ENCODE peak calls at places on chromosome 12, in eight cellular contexts. One of them, this sample, is unnamed.

GRCh38 chr12:119669744-119670472 is 2.0 kb downstream of the PRKAB1 start:
- DNase-seq in iPS-NIHi11: no peak
- DNase-seq in right lobe of liver: no peak
- DNase-seq in head of caudate nucleus: no peak
- DNase-seq in iris pigment epithelial cell: no peak
- DNase-seq in nucleus accumbens: no peak
- DNase-seq in HEK293T: no peak
- DNase-seq in left colon: peak
- DNase-seq in this sample: no peak

GRCh38 chr12:58629376-58629775 is 290.9 kb downstream of the LRIG3 start:
- DNase-seq in iPS-NIHi11: no peak
- DNase-seq in head of caudate nucleus: no peak
- DNase-seq in HEK293T: no peak
- DNase-seq in nucleus accumbens: no peak
- DNase-seq in left colon: no peak
- DNase-seq in right lobe of liver: no peak
- DNase-seq in iris pigment epithelial cell: peak
- DNase-seq in this sample: no peak

GRCh38 chr12:127414186-127414585 is 852.8 kb upstream of the TMEM132C start:
- DNase-seq in HEK293T: no peak
- DNase-seq in nucleus accumbens: no peak
- DNase-seq in head of caudate nucleus: no peak
- DNase-seq in iPS-NIHi11: no peak
- DNase-seq in iris pigment epithelial cell: no peak
- DNase-seq in right lobe of liver: no peak
- DNase-seq in left colon: no peak
- DNase-seq in this sample: no peak

GRCh38 chr12:20865873-20866272 is 55.4 kb downstream of the SLCO1B3 start:
- DNase-seq in nucleus accumbens: no peak
- DNase-seq in iris pigment epithelial cell: no peak
- DNase-seq in iPS-NIHi11: no peak
- DNase-seq in HEK293T: no peak
- DNase-seq in left colon: no peak
- DNase-seq in head of caudate nucleus: no peak
- DNase-seq in right lobe of liver: no peak
- DNase-seq in this sample: no peak

GRCh38 chr12:61367281-61367785 is 892.9 kb upstream of the USP15 start:
- DNase-seq in head of caudate nucleus: no peak
- DNase-seq in iPS-NIHi11: no peak
- DNase-seq in nucleus accumbens: no peak
- DNase-seq in HEK293T: no peak
- DNase-seq in right lobe of liver: no peak
- DNase-seq in iris pigment epithelial cell: no peak
- DNase-seq in left colon: no peak
- DNase-seq in this sample: no peak

GRCh38 chr12:98639526-98639925 is 5.1 kb downstream of the IKBIP start:
- DNase-seq in head of caudate nucleus: no peak
- DNase-seq in nucleus accumbens: no peak
- DNase-seq in HEK293T: no peak
- DNase-seq in left colon: no peak
- DNase-seq in right lobe of liver: no peak
- DNase-seq in iPS-NIHi11: no peak
- DNase-seq in iris pigment epithelial cell: no peak
- DNase-seq in this sample: no peak

GRCh38 chr12:69509308-69509736 is 39.1 kb downstream of the FRS2 start:
- DNase-seq in head of caudate nucleus: no peak
- DNase-seq in nucleus accumbens: no peak
- DNase-seq in iPS-NIHi11: no peak
- DNase-seq in iris pigment epithelial cell: peak
- DNase-seq in right lobe of liver: no peak
- DNase-seq in left colon: no peak
- DNase-seq in HEK293T: no peak
- DNase-seq in this sample: no peak

GRCh38 chr12:27821259-27821973 is 41.4 kb upstream of the MANSC4 start:
- DNase-seq in left colon: no peak
- DNase-seq in iris pigment epithelial cell: peak
- DNase-seq in head of caudate nucleus: peak
- DNase-seq in nucleus accumbens: peak
- DNase-seq in HEK293T: peak
- DNase-seq in iPS-NIHi11: peak
- DNase-seq in right lobe of liver: peak
- DNase-seq in this sample: no peak

GRCh38 chr12:46724020-46724419 is 101.8 kb downstream of the SLC38A4 start:
- DNase-seq in right lobe of liver: no peak
- DNase-seq in head of caudate nucleus: no peak
- DNase-seq in HEK293T: no peak
- DNase-seq in left colon: no peak
- DNase-seq in iris pigment epithelial cell: no peak
- DNase-seq in iPS-NIHi11: no peak
- DNase-seq in nucleus accumbens: no peak
- DNase-seq in this sample: no peak

GRCh38 chr12:94150483-94151225 is 2.3 kb downstream of the PLXNC1 start:
- DNase-seq in iPS-NIHi11: peak
- DNase-seq in left colon: peak
- DNase-seq in right lobe of liver: peak
- DNase-seq in iris pigment epithelial cell: no peak
- DNase-seq in nucleus accumbens: peak
- DNase-seq in HEK293T: no peak
- DNase-seq in head of caudate nucleus: peak
- DNase-seq in this sample: no peak

GRCh38 chr12:76891609-76892008 is 12.8 kb upstream of the CSRP2 start:
- DNase-seq in iPS-NIHi11: no peak
- DNase-seq in right lobe of liver: no peak
- DNase-seq in HEK293T: no peak
- DNase-seq in nucleus accumbens: no peak
- DNase-seq in left colon: no peak
- DNase-seq in iris pigment epithelial cell: no peak
- DNase-seq in head of caudate nucleus: no peak
- DNase-seq in this sample: no peak

GRCh38 chr12:65517656-65518210 is 239.2 kb downstream of the MSRB3 start:
- DNase-seq in right lobe of liver: no peak
- DNase-seq in nucleus accumbens: no peak
- DNase-seq in HEK293T: no peak
- DNase-seq in head of caudate nucleus: no peak
- DNase-seq in iPS-NIHi11: no peak
- DNase-seq in iris pigment epithelial cell: no peak
- DNase-seq in left colon: no peak
- DNase-seq in this sample: no peak

GRCh38 chr12:18158774-18159557 is 69.0 kb upstream of the RERGL start:
- DNase-seq in right lobe of liver: no peak
- DNase-seq in nucleus accumbens: no peak
- DNase-seq in left colon: no peak
- DNase-seq in head of caudate nucleus: no peak
- DNase-seq in iris pigment epithelial cell: peak
- DNase-seq in HEK293T: peak
- DNase-seq in iPS-NIHi11: peak
- DNase-seq in this sample: no peak